ENCODE peak calls at places on chromosomes 1 and 21, in four cellular contexts. Q is Caki2, M is breast epithelium, D is EL. T is an unnamed sample.

GRCh38 chr21:34881894-34882371 is 167.2 kb downstream of the RUNX1 start:
- DNase-seq in M (no peak), Q (peak), D (peak), T (no peak)

GRCh38 chr21:31938330-31939301 is 65.8 kb downstream of the HUNK start:
- DNase-seq in Q (no peak), M (no peak), D (no peak), T (no peak)

GRCh38 chr1:236774926-236775325 is 20.2 kb upstream of the MTR start:
- DNase-seq in Q (no peak), M (no peak), D (peak), T (no peak)

GRCh38 chr1:117573386-117574040 is 32.3 kb upstream of the TENT5C start:
- DNase-seq in D (peak), M (no peak), Q (no peak), T (no peak)

GRCh38 chr21:21612446-21612845 is 614.2 kb downstream of the NCAM2 start:
- DNase-seq in M (no peak), D (peak), Q (peak), T (no peak)

GRCh38 chr1:154611150-154611865 is 3.3 kb upstream of the ADAR start:
- DNase-seq in D (no peak), M (no peak), Q (no peak), T (no peak)

GRCh38 chr1:77375990-77376389 is 94.2 kb downstream of the AK5 start:
- DNase-seq in D (no peak), M (no peak), Q (no peak), T (no peak)

GRCh38 chr1:93988634-93989350 is 79.6 kb upstream of the GCLM start:
- DNase-seq in D (peak), Q (no peak), M (peak), T (no peak)

GRCh38 chr1:222043444-222044292 is 301.8 kb upstream of the DUSP10 start:
- DNase-seq in M (no peak), D (peak), Q (no peak), T (no peak)

GRCh38 chr1:17347769-17348592 is 24.0 kb upstream of the PADI6 start:
- DNase-seq in D (peak), Q (peak), M (no peak), T (no peak)

GRCh38 chr1:22709891-22710687 is 550 bp upstream of the EPHB2 start:
- DNase-seq in M (no peak), Q (no peak), D (peak), T (no peak)

GRCh38 chr1:67755619-67756018 is 70.6 kb downstream of the GADD45A start:
- DNase-seq in D (no peak), Q (no peak), M (no peak), T (no peak)

GRCh38 chr21:17777321-17777720 is 41.8 kb downstream of the C21orf91 start:
- DNase-seq in M (no peak), Q (peak), D (no peak), T (no peak)

GRCh38 chr1:195664628-195665027 is 943.6 kb downstream of the KCNT2 start:
- DNase-seq in M (no peak), Q (no peak), D (peak), T (no peak)

GRCh38 chr21:14454642-14455009 is 71.7 kb upstream of the HSPA13 start:
- DNase-seq in Q (no peak), D (no peak), M (no peak), T (no peak)

GRCh38 chr1:240114222-240114621 is 22.5 kb downstream of the FMN2 start:
- DNase-seq in Q (no peak), M (no peak), D (no peak), T (no peak)

GRCh38 chr1:91555074-91555730 is 54.6 kb downstream of the CDC7 start:
- DNase-seq in D (peak), M (no peak), Q (no peak), T (no peak)

GRCh38 chr1:215665212-215665611 is 98.1 kb downstream of the KCTD3 start:
- DNase-seq in D (peak), Q (no peak), M (no peak), T (no peak)

GRCh38 chr21:41768371-41769042 is 1.7 kb upstream of the RIPK4 start:
- DNase-seq in D (peak), M (no peak), Q (peak), T (no peak)

GRCh38 chr1:18734461-18735368 is 104.1 kb downstream of the PAX7 start:
- DNase-seq in D (no peak), M (no peak), Q (no peak), T (no peak)

GRCh38 chr1:226875641-226876295 is 5.4 kb downstream of the PSEN2 start:
- DNase-seq in D (peak), Q (peak), M (no peak), T (no peak)

GRCh38 chr21:39319814-39320332 is 6.4 kb upstream of the BRWD1 start:
- DNase-seq in M (no peak), Q (no peak), D (no peak), T (no peak)

GRCh38 chr1:67535474-67535873 is 105.3 kb upstream of the SERBP1 start:
- DNase-seq in Q (peak), D (peak), M (peak), T (no peak)